ENCODE peak calls at places on chromosomes 2 and 18, in four cellular contexts. Z is GM20000, S is AG04449, L is spleen. M is an unnamed sample.

GRCh38 chr18:79197531-79197930 is 128.3 kb downstream of the ATP9B start:
- DNase-seq in Z (no peak), L (no peak), S (no peak), M (no peak)

GRCh38 chr2:5666798-5667197 is 25.4 kb upstream of the SOX11 start:
- DNase-seq in L (no peak), S (no peak), Z (no peak), M (no peak)

GRCh38 chr2:240429872-240430491 is 5.5 kb upstream of the GPC1 start:
- DNase-seq in L (peak; percentile 63), S (no peak), Z (no peak), M (no peak)

GRCh38 chr2:104733544-104733943 is 120.4 kb upstream of the POU3F3 start:
- DNase-seq in S (no peak), L (no peak), Z (peak; percentile 12), M (no peak)

GRCh38 chr18:62717850-62718229 is 2.5 kb downstream of the PHLPP1 start:
- DNase-seq in S (no peak), L (no peak), Z (no peak), M (no peak)

GRCh38 chr2:236254674-236255073 is 9.5 kb downstream of the ASB18 start:
- DNase-seq in L (no peak), S (no peak), Z (no peak), M (no peak)

GRCh38 chr2:190532581-190532980 is 1.9 kb downstream of the NEMP2 start:
- DNase-seq in L (no peak), Z (no peak), S (no peak), M (no peak)

GRCh38 chr2:10817413-10817812 is 4.8 kb upstream of the PDIA6 start:
- DNase-seq in S (no peak), L (peak; percentile 69), Z (no peak), M (no peak)

GRCh38 chr18:78896111-78896510 is 83.5 kb upstream of the SALL3 start:
- DNase-seq in S (no peak), Z (no peak), L (peak; percentile 72), M (no peak)

GRCh38 chr18:61896118-61896517 is 3.3 kb upstream of the RNF152 start:
- DNase-seq in Z (no peak), S (no peak), L (no peak), M (no peak)

GRCh38 chr2:46769809-46770208 is 145.8 kb downstream of the MCFD2 start:
- DNase-seq in L (no peak), S (no peak), Z (no peak), M (no peak)

GRCh38 chr2:214808961-214809750 is at the start of gene BARD1:
- DNase-seq in Z (peak; percentile 47), S (no peak), L (peak; percentile 86), M (no peak)

GRCh38 chr2:226800941-226801784 is 1.5 kb upstream of the IRS1 start:
- DNase-seq in L (peak; percentile 92), Z (peak; percentile 92), S (no peak), M (peak; percentile 79)

GRCh38 chr2:54891901-54892300 is 158.3 kb downstream of the RTN4 start:
- DNase-seq in L (no peak), Z (no peak), S (no peak), M (no peak)

GRCh38 chr2:56688661-56689060 is 504.9 kb downstream of the CCDC85A start:
- DNase-seq in L (no peak), Z (no peak), S (no peak), M (no peak)

GRCh38 chr18:12056034-12056883 is 37.4 kb upstream of the ANKRD62 start:
- DNase-seq in S (no peak), Z (no peak), L (no peak), M (no peak)

GRCh38 chr2:224284134-224284946 is 117.6 kb downstream of the FAM124B start:
- DNase-seq in S (no peak), L (no peak), Z (peak; percentile 14), M (no peak)

GRCh38 chr2:101341901-101342624 is 33.6 kb upstream of the RNF149 start:
- DNase-seq in S (no peak), Z (peak; percentile 71), L (peak; percentile 91), M (peak; percentile 84)

GRCh38 chr18:28729321-28729720 is 552.4 kb upstream of the CDH2 start:
- DNase-seq in L (no peak), S (no peak), Z (no peak), M (no peak)

GRCh38 chr18:28723506-28723905 is 546.6 kb upstream of the CDH2 start:
- DNase-seq in Z (no peak), S (no peak), L (no peak), M (no peak)

GRCh38 chr18:28725876-28726275 is 548.9 kb upstream of the CDH2 start:
- DNase-seq in S (no peak), L (no peak), Z (no peak), M (no peak)

GRCh38 chr18:28728891-28729290 is 552.0 kb upstream of the CDH2 start:
- DNase-seq in S (no peak), Z (no peak), L (no peak), M (no peak)
- TF ChIP-seq CTCF in S (no peak), Z (no peak), L (no peak), M (no peak)

DNA sequence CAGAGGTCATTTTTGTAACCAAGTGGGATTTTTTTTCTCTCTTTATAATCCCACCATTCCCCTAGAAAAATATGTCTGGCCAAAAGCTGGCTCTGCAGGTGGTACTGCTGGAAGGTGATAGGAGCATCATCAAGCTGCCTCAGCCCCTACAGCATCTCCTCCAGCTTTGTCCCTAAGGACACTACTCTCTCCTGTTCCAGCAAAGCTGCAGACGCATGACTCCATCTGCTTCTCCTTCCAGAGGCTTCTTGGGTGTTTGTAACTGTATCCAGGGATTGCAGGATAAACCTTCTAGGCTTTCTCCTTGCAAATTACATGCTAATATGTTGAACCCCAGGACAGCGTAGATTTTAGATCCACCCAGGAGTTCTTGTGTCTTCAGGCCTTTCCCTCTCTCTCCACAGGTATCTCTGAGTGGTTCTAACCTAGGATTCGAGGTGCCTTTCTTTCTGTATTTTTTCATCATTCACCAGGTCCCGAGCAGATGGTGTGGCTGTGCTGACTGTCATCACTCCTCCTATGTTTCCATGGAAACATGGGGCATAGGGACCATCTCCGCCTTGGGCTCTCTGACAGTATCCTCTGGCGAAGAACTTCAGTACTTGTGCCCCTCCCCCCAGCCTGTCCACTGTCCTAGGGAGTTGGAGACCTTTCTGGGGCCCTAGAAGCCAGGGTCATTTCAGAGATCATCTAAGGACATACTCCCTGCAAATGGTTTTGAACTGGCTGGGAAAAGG is 34.3 kb downstream of the AFF3 start:
- DNase-seq in S (no peak), L (no peak), Z (no peak), M (no peak)
- TF ChIP-seq CTCF in S (no peak), L (no peak), Z (no peak), M (no peak)

DNA sequence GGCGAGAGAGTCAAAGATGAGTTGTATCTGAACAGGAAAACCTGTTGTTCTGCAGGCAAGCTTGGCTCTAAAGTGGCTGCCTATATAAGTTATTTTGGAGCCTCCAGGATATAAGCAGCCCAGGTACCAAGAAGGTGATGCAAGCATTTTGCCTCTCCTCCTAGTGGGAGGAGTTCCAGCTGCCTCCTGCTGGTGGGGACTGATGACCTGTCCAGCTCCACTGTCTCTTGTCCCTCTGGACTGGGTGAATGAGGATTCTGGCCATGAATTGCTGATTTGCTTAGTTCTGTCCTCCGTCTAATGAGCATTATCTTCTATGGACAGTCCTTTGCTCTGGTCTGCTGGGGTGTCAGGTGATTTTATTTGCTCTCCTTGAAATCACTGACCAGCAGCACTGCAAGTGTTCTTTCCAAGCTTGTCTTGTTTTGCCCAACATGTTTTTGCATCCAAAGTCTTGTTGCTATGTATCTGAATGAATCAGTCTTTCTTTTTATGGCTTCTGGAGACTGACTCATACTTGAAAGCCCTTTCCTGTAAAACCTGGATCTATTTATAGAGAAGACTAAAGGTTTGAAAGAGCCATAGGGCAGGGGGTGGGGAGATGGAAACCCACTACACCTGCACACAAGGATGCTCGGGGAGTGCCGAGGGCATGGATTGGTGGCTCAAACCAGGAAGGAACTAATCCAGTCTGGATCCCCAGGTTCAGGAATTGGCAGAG is 40.6 kb upstream of the EFHD1 start:
- DNase-seq in L (no peak), Z (no peak), S (peak; percentile 57), M (no peak)
- TF ChIP-seq CTCF in L (no peak), Z (no peak), S (peak; percentile 13), M (no peak)

DNA sequence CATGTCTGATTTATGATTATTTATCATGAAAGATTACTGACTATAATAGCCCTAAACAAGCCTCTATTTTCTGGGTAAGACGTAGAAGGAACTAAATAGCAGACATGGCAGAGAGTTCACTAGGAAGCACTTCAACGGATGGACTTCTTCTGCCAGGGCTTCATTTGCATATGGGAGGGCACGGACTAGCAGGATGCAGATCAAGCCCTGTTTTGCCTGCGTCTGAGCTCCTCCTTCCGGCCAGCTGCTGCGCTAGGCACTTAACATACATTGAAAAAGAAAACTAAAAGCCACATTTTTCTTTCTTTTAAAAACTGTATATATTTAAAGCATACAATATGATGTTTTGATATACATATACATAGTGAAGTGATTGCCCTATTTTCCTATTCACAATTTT is 340.0 kb upstream of the MEX3C start:
- DNase-seq in S (no peak), Z (no peak), L (peak; percentile 74), M (no peak)
- TF ChIP-seq CTCF in S (no peak), Z (no peak), L (no peak), M (peak; percentile 55)

DNA sequence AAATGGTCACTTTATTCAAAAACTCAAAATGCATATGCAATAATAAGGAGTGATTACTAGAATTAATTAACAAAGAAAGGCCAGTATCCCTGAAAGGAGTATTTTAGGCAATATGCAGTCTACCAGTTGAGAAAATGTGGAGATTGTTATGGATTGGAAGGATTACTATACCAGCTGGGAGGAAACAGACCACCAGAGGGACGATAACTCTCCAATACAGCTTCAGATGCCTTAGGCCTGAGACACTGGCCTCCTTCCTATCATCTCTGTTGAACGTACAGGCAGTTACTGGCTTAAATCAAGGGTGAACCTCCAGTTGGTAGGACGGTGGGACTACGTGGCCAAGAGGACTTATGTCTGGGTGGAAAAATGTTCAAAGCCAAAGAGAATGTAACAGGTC is 336.4 kb upstream of the EPHA4 start:
- DNase-seq in Z (no peak), S (no peak), L (no peak), M (no peak)
- TF ChIP-seq CTCF in Z (no peak), S (no peak), L (no peak), M (no peak)

M was measured in type B pancreatic cell.